ENCODE peak calls at places on chromosome 18, in four cellular contexts. One of them, this sample, is unnamed.

GRCh38 chr18:6920099-6920955 is 190.8 kb downstream of the ARHGAP28 start:
- DNase-seq in AG04450: peak
- DNase-seq in esophagus muscularis mucosa: no peak
- DNase-seq in fibroblast of lung: peak
- DNase-seq in this sample: peak

GRCh38 chr18:62637807-62638687 is 77.3 kb upstream of the PHLPP1 start:
- DNase-seq in esophagus muscularis mucosa: no peak
- DNase-seq in fibroblast of lung: no peak
- DNase-seq in AG04450: no peak
- DNase-seq in this sample: no peak

GRCh38 chr18:75207298-75208054 is 1.5 kb downstream of the PTGR3 start:
- DNase-seq in esophagus muscularis mucosa: peak
- DNase-seq in fibroblast of lung: peak
- DNase-seq in AG04450: no peak
- DNase-seq in this sample: no peak

GRCh38 chr18:46542545-46542944 is 114.5 kb downstream of the LOXHD1 start:
- DNase-seq in esophagus muscularis mucosa: no peak
- DNase-seq in AG04450: no peak
- DNase-seq in fibroblast of lung: peak
- DNase-seq in this sample: no peak

GRCh38 chr18:47832348-47832747 is 98.1 kb downstream of the SMAD2 start:
- DNase-seq in esophagus muscularis mucosa: no peak
- DNase-seq in fibroblast of lung: peak
- DNase-seq in AG04450: no peak
- DNase-seq in this sample: no peak

GRCh38 chr18:77164762-77165485 is 32.3 kb upstream of the MBP start:
- DNase-seq in fibroblast of lung: no peak
- DNase-seq in AG04450: no peak
- DNase-seq in esophagus muscularis mucosa: no peak
- DNase-seq in this sample: no peak

GRCh38 chr18:10285283-10285640 is 169.2 kb upstream of the APCDD1 start:
- DNase-seq in AG04450: no peak
- DNase-seq in fibroblast of lung: no peak
- DNase-seq in esophagus muscularis mucosa: no peak
- DNase-seq in this sample: no peak

GRCh38 chr18:36942264-36942663 is 113.3 kb downstream of the KIAA1328 start:
- DNase-seq in esophagus muscularis mucosa: no peak
- DNase-seq in fibroblast of lung: peak
- DNase-seq in AG04450: peak
- DNase-seq in this sample: no peak

GRCh38 chr18:78145096-78145495 is 834.5 kb upstream of the SALL3 start:
- DNase-seq in AG04450: no peak
- DNase-seq in fibroblast of lung: no peak
- DNase-seq in esophagus muscularis mucosa: no peak
- DNase-seq in this sample: no peak

GRCh38 chr18:13877133-13877532 is 38.2 kb downstream of the MC2R start:
- DNase-seq in AG04450: no peak
- DNase-seq in fibroblast of lung: no peak
- DNase-seq in esophagus muscularis mucosa: no peak
- DNase-seq in this sample: no peak

GRCh38 chr18:79848579-79849327 is 51.0 kb downstream of the KCNG2 start:
- DNase-seq in esophagus muscularis mucosa: peak
- DNase-seq in fibroblast of lung: no peak
- DNase-seq in AG04450: no peak
- DNase-seq in this sample: no peak

GRCh38 chr18:79890638-79891037 is 60.8 kb downstream of the SLC66A2 start:
- DNase-seq in fibroblast of lung: no peak
- DNase-seq in AG04450: no peak
- DNase-seq in esophagus muscularis mucosa: no peak
- DNase-seq in this sample: no peak

GRCh38 chr18:68944330-68944729 is 146.4 kb downstream of the CCDC102B start:
- DNase-seq in fibroblast of lung: no peak
- DNase-seq in AG04450: no peak
- DNase-seq in esophagus muscularis mucosa: no peak
- DNase-seq in this sample: no peak

DNA sequence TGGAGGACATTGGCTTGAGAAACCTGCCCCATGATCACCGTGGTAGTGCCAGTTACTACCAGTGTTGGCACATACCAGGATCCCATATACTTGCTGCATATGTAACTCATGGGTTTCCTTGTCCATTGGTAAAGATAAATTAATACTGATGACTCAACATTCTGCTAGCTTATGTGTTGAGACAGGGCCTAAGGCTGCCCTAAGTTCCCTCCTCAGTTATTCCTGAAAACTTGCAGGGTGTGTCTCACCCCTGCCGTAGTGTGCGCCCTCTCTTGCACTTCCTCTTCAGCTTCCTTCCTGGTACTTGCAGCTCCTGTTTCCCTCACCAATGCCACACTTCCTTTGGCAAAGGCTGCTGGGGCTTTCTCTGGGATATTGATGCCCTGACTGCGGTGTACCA is 4.3 kb upstream of the INO80C start:
- DNase-seq in AG04450: no peak
- DNase-seq in fibroblast of lung: no peak
- DNase-seq in esophagus muscularis mucosa: no peak
- DNase-seq in this sample: peak
- H3K27ac ChIP-seq in AG04450: no peak
- H3K27ac ChIP-seq in fibroblast of lung: no peak
- H3K27ac ChIP-seq in esophagus muscularis mucosa: no peak
- H3K27ac ChIP-seq in this sample: peak

GRCh38 chr18:41538751-41539150 is 416.3 kb upstream of the PIK3C3 start:
- DNase-seq in AG04450: no peak
- DNase-seq in esophagus muscularis mucosa: no peak
- DNase-seq in fibroblast of lung: no peak
- DNase-seq in this sample: no peak

GRCh38 chr18:41545091-41545888 is 409.7 kb upstream of the PIK3C3 start:
- DNase-seq in esophagus muscularis mucosa: peak
- DNase-seq in fibroblast of lung: no peak
- DNase-seq in AG04450: no peak
- DNase-seq in this sample: no peak

GRCh38 chr18:41543815-41544214 is 411.2 kb upstream of the PIK3C3 start:
- DNase-seq in fibroblast of lung: no peak
- DNase-seq in esophagus muscularis mucosa: no peak
- DNase-seq in AG04450: no peak
- DNase-seq in this sample: no peak
- H3K27ac ChIP-seq in fibroblast of lung: no peak
- H3K27ac ChIP-seq in esophagus muscularis mucosa: no peak
- H3K27ac ChIP-seq in AG04450: no peak
- H3K27ac ChIP-seq in this sample: no peak

DNA sequence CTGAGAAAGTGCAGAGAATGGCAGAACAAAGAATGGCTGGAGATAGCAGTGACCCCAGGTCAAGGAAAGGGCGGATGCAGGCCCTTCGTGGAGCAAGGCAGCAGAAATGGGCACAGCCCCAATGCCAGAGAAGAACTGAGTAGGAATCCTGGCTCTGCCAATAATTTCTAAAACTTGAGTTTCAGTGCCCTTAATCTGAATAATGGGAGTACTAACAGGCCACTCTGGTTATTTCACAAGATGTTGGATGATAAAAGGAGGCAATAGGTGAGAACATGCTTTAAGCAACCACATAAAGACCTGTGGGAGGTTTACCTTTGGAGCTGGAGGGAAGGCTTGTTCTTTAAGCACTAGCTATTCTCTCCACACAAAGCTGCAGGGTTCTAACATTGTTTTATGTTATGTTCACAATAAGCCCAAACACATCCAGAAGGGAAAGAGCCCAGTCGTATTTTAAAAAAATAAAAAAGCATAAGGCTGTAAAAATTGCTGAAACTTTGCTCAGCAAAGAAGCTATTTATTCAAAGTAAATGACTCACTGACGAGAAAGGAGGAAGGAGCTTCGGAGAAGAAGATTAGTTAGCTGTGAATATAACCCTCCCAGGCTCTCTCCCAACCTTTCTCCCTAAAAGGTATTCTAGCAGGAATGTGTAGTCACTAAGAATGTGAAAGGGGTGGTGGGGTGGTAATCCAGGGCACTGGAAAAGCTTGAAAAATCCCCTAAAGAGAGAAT is 470.2 kb downstream of the TXNL1 start:
- DNase-seq in fibroblast of lung: peak
- DNase-seq in AG04450: peak
- DNase-seq in esophagus muscularis mucosa: no peak
- DNase-seq in this sample: peak
- H3K27ac ChIP-seq in fibroblast of lung: peak
- H3K27ac ChIP-seq in AG04450: peak
- H3K27ac ChIP-seq in esophagus muscularis mucosa: peak
- H3K27ac ChIP-seq in this sample: peak

GRCh38 chr18:35513181-35513932 is 15.6 kb upstream of the INO80C start:
- DNase-seq in fibroblast of lung: peak
- DNase-seq in AG04450: no peak
- DNase-seq in esophagus muscularis mucosa: peak
- DNase-seq in this sample: no peak
- H3K27ac ChIP-seq in fibroblast of lung: no peak
- H3K27ac ChIP-seq in AG04450: no peak
- H3K27ac ChIP-seq in esophagus muscularis mucosa: no peak
- H3K27ac ChIP-seq in this sample: peak

GRCh38 chr18:49250819-49251388 is 209.5 kb downstream of the DYM start:
- DNase-seq in fibroblast of lung: peak
- DNase-seq in esophagus muscularis mucosa: no peak
- DNase-seq in AG04450: no peak
- DNase-seq in this sample: no peak

GRCh38 chr18:49247786-49248185 is 212.7 kb downstream of the DYM start:
- DNase-seq in esophagus muscularis mucosa: no peak
- DNase-seq in fibroblast of lung: peak
- DNase-seq in AG04450: no peak
- DNase-seq in this sample: no peak

GRCh38 chr18:49251451-49251850 is 209.0 kb downstream of the DYM start:
- DNase-seq in esophagus muscularis mucosa: no peak
- DNase-seq in AG04450: no peak
- DNase-seq in fibroblast of lung: no peak
- DNase-seq in this sample: no peak

GRCh38 chr18:49249523-49249922 is 210.9 kb downstream of the DYM start:
- DNase-seq in fibroblast of lung: peak
- DNase-seq in esophagus muscularis mucosa: no peak
- DNase-seq in AG04450: no peak
- DNase-seq in this sample: peak
- H3K27ac ChIP-seq in fibroblast of lung: no peak
- H3K27ac ChIP-seq in esophagus muscularis mucosa: no peak
- H3K27ac ChIP-seq in AG04450: no peak
- H3K27ac ChIP-seq in this sample: peak

GRCh38 chr18:44793186-44793585 is 112.5 kb downstream of the SETBP1 start:
- DNase-seq in esophagus muscularis mucosa: no peak
- DNase-seq in AG04450: no peak
- DNase-seq in fibroblast of lung: no peak
- DNase-seq in this sample: no peak

GRCh38 chr18:44791520-44791919 is 110.8 kb downstream of the SETBP1 start:
- DNase-seq in esophagus muscularis mucosa: no peak
- DNase-seq in fibroblast of lung: peak
- DNase-seq in AG04450: no peak
- DNase-seq in this sample: no peak

GRCh38 chr18:44792456-44793080 is 111.9 kb downstream of the SETBP1 start:
- DNase-seq in esophagus muscularis mucosa: no peak
- DNase-seq in AG04450: no peak
- DNase-seq in fibroblast of lung: peak
- DNase-seq in this sample: no peak

GRCh38 chr18:44795241-44795640 is 114.6 kb downstream of the SETBP1 start:
- DNase-seq in fibroblast of lung: no peak
- DNase-seq in esophagus muscularis mucosa: no peak
- DNase-seq in AG04450: no peak
- DNase-seq in this sample: no peak

DNA sequence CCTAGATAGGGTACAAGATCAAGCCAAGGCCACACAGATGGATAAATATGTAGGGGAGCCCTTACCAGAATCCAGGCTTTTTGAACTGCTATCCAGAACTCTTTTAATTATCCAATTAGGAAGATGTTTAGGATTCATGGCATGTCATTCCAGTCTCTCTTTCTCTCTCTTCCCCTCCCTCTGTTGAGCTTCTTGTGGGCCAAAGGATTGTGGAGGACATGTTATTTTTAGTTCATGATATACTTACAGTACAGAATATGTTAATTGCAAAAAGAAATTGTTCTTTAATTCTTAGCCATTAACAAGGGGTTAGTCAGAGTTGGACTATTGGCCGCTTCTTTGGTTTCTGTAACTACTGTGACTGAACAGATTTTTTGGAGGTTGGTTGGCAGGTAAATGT is 113.0 kb downstream of the SETBP1 start:
- DNase-seq in fibroblast of lung: no peak
- DNase-seq in esophagus muscularis mucosa: no peak
- DNase-seq in AG04450: no peak
- DNase-seq in this sample: no peak
- H3K27ac ChIP-seq in fibroblast of lung: no peak
- H3K27ac ChIP-seq in esophagus muscularis mucosa: peak
- H3K27ac ChIP-seq in AG04450: no peak
- H3K27ac ChIP-seq in this sample: no peak

GRCh38 chr18:394276-394996 is 106.1 kb downstream of the COLEC12 start:
- DNase-seq in esophagus muscularis mucosa: no peak
- DNase-seq in AG04450: no peak
- DNase-seq in fibroblast of lung: no peak
- DNase-seq in this sample: no peak
- H3K27ac ChIP-seq in esophagus muscularis mucosa: peak
- H3K27ac ChIP-seq in AG04450: peak
- H3K27ac ChIP-seq in fibroblast of lung: peak
- H3K27ac ChIP-seq in this sample: no peak

GRCh38 chr18:55228191-55228590 is 268.9 kb upstream of the CCDC68 start:
- DNase-seq in esophagus muscularis mucosa: no peak
- DNase-seq in AG04450: peak
- DNase-seq in fibroblast of lung: peak
- DNase-seq in this sample: no peak
- H3K27ac ChIP-seq in esophagus muscularis mucosa: peak
- H3K27ac ChIP-seq in AG04450: peak
- H3K27ac ChIP-seq in fibroblast of lung: peak
- H3K27ac ChIP-seq in this sample: no peak

GRCh38 chr18:73735836-73736235 is 411.8 kb downstream of the FBXO15 start:
- DNase-seq in esophagus muscularis mucosa: no peak
- DNase-seq in fibroblast of lung: no peak
- DNase-seq in AG04450: no peak
- DNase-seq in this sample: no peak
- H3K27ac ChIP-seq in esophagus muscularis mucosa: no peak
- H3K27ac ChIP-seq in fibroblast of lung: no peak
- H3K27ac ChIP-seq in AG04450: no peak
- H3K27ac ChIP-seq in this sample: no peak

This sample was measured in epithelial cell of prostate.